ENCODE peak calls at places on chromosomes 6 and 20, in nine cellular contexts. G is putamen; P is mammary epithelial cell; S is stimulated activated CD4-positive, alpha-beta T cell treated with anti-CD3 and anti-CD28 coated beads, TNF-alpha, amount 100 ng/mL, for 48 hours; V is T-helper 2 cell; Z is hypothalamus; O is occipital lobe; A is HAP-1; D is HT1080. Q is an unnamed sample.

GRCh38 chr20:63014710-63015109 is 7.9 kb upstream of the BHLHE23 start:
- DNase-seq in D (no peak), G (no peak), S (no peak), Z (no peak), O (no peak), V (no peak), A (peak; percentile 9), P (no peak), Q (no peak)

GRCh38 chr20:33353013-33353402 is 48.3 kb downstream of the CDK5RAP1 start:
- DNase-seq in P (no peak), A (no peak), V (no peak), D (no peak), G (no peak), Z (no peak), O (no peak), S (no peak), Q (no peak)

GRCh38 chr6:56657364-56657763 is 14.7 kb upstream of the DST start:
- DNase-seq in V (no peak), P (no peak), A (no peak), D (no peak), Z (no peak), O (no peak), S (no peak), G (no peak), Q (no peak)

GRCh38 chr6:169420912-169421543 is 167.4 kb upstream of the THBS2 start:
- DNase-seq in D (no peak), Z (no peak), O (no peak), G (no peak), V (no peak), A (no peak), S (no peak), P (no peak), Q (peak; percentile 52)

GRCh38 chr20:63741676-63742380 is 2.3 kb downstream of the SLC2A4RG start:
- DNase-seq in Z (no peak), P (no peak), S (no peak), O (no peak), V (no peak), D (no peak), A (no peak), G (no peak), Q (no peak)

GRCh38 chr6:47520282-47520681 is 42.7 kb downstream of the CD2AP start:
- DNase-seq in V (no peak), D (no peak), A (no peak), Z (no peak), S (no peak), G (no peak), O (no peak), P (no peak), Q (no peak)

GRCh38 chr6:165847407-165848098 is 184.5 kb upstream of the PDE10A start:
- DNase-seq in Z (no peak), G (no peak), O (no peak), S (no peak), D (no peak), P (no peak), V (no peak), A (peak; percentile 74), Q (no peak)

GRCh38 chr6:125307150-125307838 is 5.5 kb upstream of the HDDC2 start:
- DNase-seq in S (no peak), O (no peak), D (peak; percentile 36), G (no peak), Z (no peak), A (no peak), P (peak; percentile 69), V (no peak), Q (peak; percentile 32)

GRCh38 chr20:22288156-22288555 is 296.2 kb downstream of the FOXA2 start:
- DNase-seq in O (no peak), A (no peak), S (no peak), V (no peak), G (no peak), P (no peak), D (no peak), Z (no peak), Q (no peak)

GRCh38 chr20:4592316-4593148 is 129.2 kb upstream of the PRND start:
- DNase-seq in A (peak; percentile 22), V (peak; percentile 33), P (peak; percentile 22), G (no peak), O (no peak), S (peak; percentile 11), Z (peak; percentile 22), D (peak; percentile 24), Q (peak; percentile 57)

GRCh38 chr6:113596907-113597583 is 260.1 kb upstream of the MARCKS start:
- DNase-seq in S (no peak), D (no peak), A (no peak), P (no peak), G (no peak), V (no peak), O (no peak), Z (no peak), Q (no peak)